ENCODE peak calls at places on chromosomes 3 and 15, in five cellular contexts. One of them, this sample, is unnamed. For H4K20me1, the result is how much of the 10 kb centered on the place peaks cover.

GRCh38 chr15:98843844-98844243 is 163.7 kb downstream of the PGPEP1L start:
- DNase-seq in HCT116: no peak
- DNase-seq in GM12878: no peak
- DNase-seq in K562: no peak
- DNase-seq in HepG2: peak
- DNase-seq in this sample: no peak

GRCh38 chr15:89496155-89497098 is at the start of gene RHCG:
- DNase-seq in HCT116: no peak
- DNase-seq in GM12878: no peak
- DNase-seq in K562: peak
- DNase-seq in HepG2: peak
- DNase-seq in this sample: peak

GRCh38 chr3:45095916-45096526 is 50.2 kb downstream of the CDCP1 start:
- DNase-seq in HCT116: no peak
- DNase-seq in GM12878: no peak
- DNase-seq in K562: no peak
- DNase-seq in HepG2: no peak
- DNase-seq in this sample: no peak

GRCh38 chr3:56415672-56416071 is 52.6 kb downstream of the ERC2 start:
- DNase-seq in HCT116: no peak
- DNase-seq in GM12878: no peak
- DNase-seq in K562: no peak
- DNase-seq in HepG2: no peak
- DNase-seq in this sample: no peak

GRCh38 chr15:70127288-70127746 is 29.6 kb upstream of the TLE3 start:
- DNase-seq in HCT116: no peak
- DNase-seq in GM12878: no peak
- DNase-seq in K562: no peak
- DNase-seq in HepG2: peak
- DNase-seq in this sample: no peak

GRCh38 chr3:94593531-94594150 is 530.8 kb downstream of the NSUN3 start:
- DNase-seq in HCT116: no peak
- DNase-seq in GM12878: no peak
- DNase-seq in K562: no peak
- DNase-seq in HepG2: no peak
- DNase-seq in this sample: no peak

GRCh38 chr3:71581981-71582611 is 1.4 kb downstream of the FOXP1 start:
- DNase-seq in HCT116: no peak
- DNase-seq in GM12878: no peak
- DNase-seq in K562: peak
- DNase-seq in HepG2: peak
- DNase-seq in this sample: peak

GRCh38 chr3:34175636-34176186 is 377.3 kb downstream of the PDCD6IP start:
- DNase-seq in HCT116: no peak
- DNase-seq in GM12878: no peak
- DNase-seq in K562: no peak
- DNase-seq in HepG2: no peak
- DNase-seq in this sample: peak

GRCh38 chr15:92960996-92961681 is 61.0 kb downstream of the CHD2 start:
- DNase-seq in HCT116: no peak
- DNase-seq in GM12878: no peak
- DNase-seq in K562: no peak
- DNase-seq in HepG2: no peak
- DNase-seq in this sample: no peak

GRCh38 chr15:75170711-75171341 is 30.9 kb upstream of the C15orf39 start:
- DNase-seq in HCT116: no peak
- DNase-seq in GM12878: no peak
- DNase-seq in K562: no peak
- DNase-seq in HepG2: no peak
- DNase-seq in this sample: no peak

GRCh38 chr15:22979699-22980188 is 424 bp downstream of the CYFIP1 start:
- DNase-seq in HCT116: no peak
- DNase-seq in GM12878: no peak
- DNase-seq in K562: no peak
- DNase-seq in HepG2: no peak
- DNase-seq in this sample: peak

GRCh38 chr3:146968204-146968651 is 363.1 kb upstream of the PLSCR5 start:
- DNase-seq in HCT116: peak
- DNase-seq in GM12878: no peak
- DNase-seq in K562: no peak
- DNase-seq in HepG2: no peak
- DNase-seq in this sample: peak

GRCh38 chr3:82581350-82581749 is 819.9 kb upstream of the GBE1 start:
- DNase-seq in HCT116: no peak
- DNase-seq in GM12878: no peak
- DNase-seq in K562: no peak
- DNase-seq in HepG2: no peak
- DNase-seq in this sample: peak

GRCh38 chr3:107216711-107217110 is 160.5 kb upstream of the CCDC54 start:
- DNase-seq in HCT116: no peak
- DNase-seq in GM12878: no peak
- DNase-seq in K562: no peak
- DNase-seq in HepG2: no peak
- DNase-seq in this sample: no peak

GRCh38 chr3:144162042-144162441 is 190.4 kb downstream of the DIPK2A start:
- DNase-seq in HCT116: no peak
- DNase-seq in GM12878: no peak
- DNase-seq in K562: no peak
- DNase-seq in HepG2: peak
- DNase-seq in this sample: no peak

GRCh38 chr3:32865364-32865763 is 47.6 kb downstream of the TRIM71 start:
- DNase-seq in HCT116: no peak
- DNase-seq in GM12878: no peak
- DNase-seq in K562: no peak
- DNase-seq in HepG2: peak
- DNase-seq in this sample: no peak

GRCh38 chr3:32869513-32870047 is 51.8 kb downstream of the TRIM71 start:
- DNase-seq in HCT116: no peak
- DNase-seq in GM12878: no peak
- DNase-seq in K562: no peak
- DNase-seq in HepG2: no peak
- DNase-seq in this sample: peak

GRCh38 chr3:32867954-32868353 is 50.2 kb downstream of the TRIM71 start:
- DNase-seq in HCT116: no peak
- DNase-seq in GM12878: no peak
- DNase-seq in K562: no peak
- DNase-seq in HepG2: no peak
- DNase-seq in this sample: no peak

GRCh38 chr3:32868719-32869512 is 51.1 kb downstream of the TRIM71 start:
- DNase-seq in HCT116: no peak
- DNase-seq in GM12878: no peak
- DNase-seq in K562: no peak
- DNase-seq in HepG2: no peak
- DNase-seq in this sample: peak

GRCh38 chr3:32866533-32866932 is 48.7 kb downstream of the TRIM71 start:
- DNase-seq in HCT116: no peak
- DNase-seq in GM12878: no peak
- DNase-seq in K562: no peak
- DNase-seq in HepG2: no peak
- DNase-seq in this sample: no peak
- H4K20me1 ChIP-seq in HCT116: under half
- H4K20me1 ChIP-seq in GM12878: under half
- H4K20me1 ChIP-seq in K562: under half
- H4K20me1 ChIP-seq in HepG2: half or more
- H4K20me1 ChIP-seq in this sample: half or more

GRCh38 chr3:89368846-89369245 is 261.4 kb downstream of the EPHA3 start:
- DNase-seq in HCT116: no peak
- DNase-seq in GM12878: no peak
- DNase-seq in K562: no peak
- DNase-seq in HepG2: no peak
- DNase-seq in this sample: no peak

GRCh38 chr3:89373459-89373858 is 266.0 kb downstream of the EPHA3 start:
- DNase-seq in HCT116: no peak
- DNase-seq in GM12878: no peak
- DNase-seq in K562: no peak
- DNase-seq in HepG2: no peak
- DNase-seq in this sample: no peak

GRCh38 chr3:89375451-89375850 is 268.0 kb downstream of the EPHA3 start:
- DNase-seq in HCT116: no peak
- DNase-seq in GM12878: no peak
- DNase-seq in K562: no peak
- DNase-seq in HepG2: no peak
- DNase-seq in this sample: no peak

GRCh38 chr3:89367166-89367565 is 259.7 kb downstream of the EPHA3 start:
- DNase-seq in HCT116: no peak
- DNase-seq in GM12878: no peak
- DNase-seq in K562: no peak
- DNase-seq in HepG2: no peak
- DNase-seq in this sample: no peak

GRCh38 chr3:89372456-89372855 is 265.0 kb downstream of the EPHA3 start:
- DNase-seq in HCT116: no peak
- DNase-seq in GM12878: no peak
- DNase-seq in K562: no peak
- DNase-seq in HepG2: no peak
- DNase-seq in this sample: no peak
- TF ChIP-seq REST in HCT116: no peak
- TF ChIP-seq REST in GM12878: no peak
- TF ChIP-seq REST in K562: no peak
- TF ChIP-seq REST in HepG2: no peak
- TF ChIP-seq REST in this sample: no peak

GRCh38 chr3:184663756-184664155 is 48.1 kb downstream of the MAGEF1 start:
- DNase-seq in HCT116: no peak
- DNase-seq in GM12878: no peak
- DNase-seq in K562: no peak
- DNase-seq in HepG2: no peak
- DNase-seq in this sample: no peak
- TF ChIP-seq EZH2 in HCT116: no peak
- TF ChIP-seq EZH2 in GM12878: no peak
- TF ChIP-seq EZH2 in K562: no peak
- TF ChIP-seq EZH2 in HepG2: no peak
- TF ChIP-seq EZH2 in this sample: no peak

DNA sequence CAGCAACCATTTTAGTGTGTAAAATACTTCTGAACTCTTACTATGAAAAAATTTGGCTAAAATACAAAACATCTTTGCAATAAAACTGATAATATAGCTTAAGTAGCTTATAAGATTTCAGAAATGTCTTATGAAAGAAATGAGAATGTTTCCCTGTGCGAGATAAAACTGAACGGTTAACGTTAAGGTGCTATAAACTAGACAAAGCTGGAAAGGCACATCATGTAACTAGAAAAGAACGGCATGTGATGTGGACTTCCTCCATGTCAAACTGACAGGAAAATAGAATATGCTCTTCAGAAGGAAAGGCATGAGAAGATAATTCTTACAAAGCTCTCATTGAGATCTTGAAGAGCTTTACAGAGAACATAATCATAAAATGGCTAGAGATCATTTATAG is 36.5 kb downstream of the NCK1 start:
- DNase-seq in HCT116: no peak
- DNase-seq in GM12878: no peak
- DNase-seq in K562: no peak
- DNase-seq in HepG2: no peak
- DNase-seq in this sample: no peak
- H4K20me1 ChIP-seq in HCT116: under half
- H4K20me1 ChIP-seq in GM12878: under half
- H4K20me1 ChIP-seq in K562: under half
- H4K20me1 ChIP-seq in HepG2: under half
- H4K20me1 ChIP-seq in this sample: under half

GRCh38 chr3:142501004-142501926 is 53.4 kb upstream of the XRN1 start:
- DNase-seq in HCT116: no peak
- DNase-seq in GM12878: no peak
- DNase-seq in K562: no peak
- DNase-seq in HepG2: no peak
- DNase-seq in this sample: no peak
- TF ChIP-seq REST in HCT116: no peak
- TF ChIP-seq REST in GM12878: no peak
- TF ChIP-seq REST in K562: no peak
- TF ChIP-seq REST in HepG2: no peak
- TF ChIP-seq REST in this sample: no peak

GRCh38 chr3:173395073-173395411 is 2.5 kb upstream of the NLGN1 start:
- DNase-seq in HCT116: no peak
- DNase-seq in GM12878: no peak
- DNase-seq in K562: no peak
- DNase-seq in HepG2: no peak
- DNase-seq in this sample: no peak

GRCh38 chr3:173396191-173397041 is 1.1 kb upstream of the NLGN1 start:
- DNase-seq in HCT116: no peak
- DNase-seq in GM12878: no peak
- DNase-seq in K562: no peak
- DNase-seq in HepG2: no peak
- DNase-seq in this sample: peak

GRCh38 chr3:173398111-173398479 is 551 bp downstream of the NLGN1 start:
- DNase-seq in HCT116: no peak
- DNase-seq in GM12878: no peak
- DNase-seq in K562: no peak
- DNase-seq in HepG2: no peak
- DNase-seq in this sample: peak

GRCh38 chr3:173397161-173398110 is at the start of gene NLGN1:
- DNase-seq in HCT116: no peak
- DNase-seq in GM12878: no peak
- DNase-seq in K562: no peak
- DNase-seq in HepG2: no peak
- DNase-seq in this sample: peak

DNA sequence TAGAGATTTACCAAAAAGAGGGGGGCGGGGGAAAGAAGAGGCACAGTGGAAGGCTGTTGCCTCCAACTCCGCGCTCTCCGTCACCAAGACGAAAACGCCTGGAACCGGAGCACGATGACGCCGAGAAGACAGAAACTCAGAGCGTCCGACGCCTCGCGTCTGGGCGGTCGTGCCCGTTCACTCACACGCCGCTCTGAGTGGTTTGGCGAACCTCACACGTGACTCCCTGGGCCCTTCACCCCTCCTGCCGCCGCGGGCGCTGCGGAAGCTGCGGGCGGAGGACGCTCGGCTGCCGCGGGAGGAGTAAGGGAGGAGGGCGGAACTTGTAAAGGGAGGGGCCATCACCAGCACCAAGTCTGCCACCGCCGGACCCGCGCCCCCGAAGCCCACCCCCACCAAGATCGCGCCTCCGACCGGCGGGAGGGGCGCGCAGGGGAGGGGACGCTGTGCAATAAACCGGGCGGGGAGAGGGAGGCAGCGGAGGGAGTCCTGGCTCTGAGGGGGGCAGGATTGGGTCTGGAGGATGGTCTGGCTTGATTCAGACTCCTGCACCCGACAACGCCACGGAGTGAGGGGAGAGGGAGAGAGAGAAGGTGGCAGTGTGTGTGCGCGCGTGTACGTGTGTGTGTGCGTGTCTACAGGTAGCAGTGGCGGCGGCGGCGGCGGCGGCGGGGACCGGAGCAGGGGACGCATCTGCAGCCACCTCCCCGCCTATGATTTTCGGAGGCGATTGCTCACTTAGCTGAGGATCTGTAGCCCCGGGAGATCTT is 1.9 kb upstream of the NLGN1 start:
- DNase-seq in HCT116: peak
- DNase-seq in GM12878: no peak
- DNase-seq in K562: peak
- DNase-seq in HepG2: no peak
- DNase-seq in this sample: peak
- TF ChIP-seq EZH2 in HCT116: no peak
- TF ChIP-seq EZH2 in GM12878: no peak
- TF ChIP-seq EZH2 in K562: no peak
- TF ChIP-seq EZH2 in HepG2: no peak
- TF ChIP-seq EZH2 in this sample: peak

GRCh38 chr3:66463734-66464511 is 36.9 kb downstream of the LRIG1 start:
- DNase-seq in HCT116: no peak
- DNase-seq in GM12878: no peak
- DNase-seq in K562: no peak
- DNase-seq in HepG2: no peak
- DNase-seq in this sample: no peak
- H4K20me1 ChIP-seq in HCT116: under half
- H4K20me1 ChIP-seq in GM12878: under half
- H4K20me1 ChIP-seq in K562: under half
- H4K20me1 ChIP-seq in HepG2: under half
- H4K20me1 ChIP-seq in this sample: half or more

This sample was measured in GM23338.